ENCODE peak calls at places on chromosomes 7 and 10, in nine cellular contexts. One of them, this sample, is unnamed.

GRCh38 chr10:6123467-6124042 is 34.7 kb downstream of the RBM17 start:
- DNase-seq in stomach: no peak
- DNase-seq in H1: no peak
- DNase-seq in SK-N-SH: no peak
- DNase-seq in HepG2: no peak
- DNase-seq in GM12878: no peak
- DNase-seq in ovary: no peak
- DNase-seq in K562: no peak
- DNase-seq in tibial nerve: no peak
- DNase-seq in this sample: no peak

GRCh38 chr10:1652151-1652550 is 85.2 kb downstream of the ADARB2 start:
- DNase-seq in ovary: no peak
- DNase-seq in K562: no peak
- DNase-seq in H1: no peak
- DNase-seq in HepG2: no peak
- DNase-seq in GM12878: no peak
- DNase-seq in tibial nerve: no peak
- DNase-seq in SK-N-SH: peak; percentile 62
- DNase-seq in stomach: no peak
- DNase-seq in this sample: no peak

GRCh38 chr10:68239596-68240150 is 7.8 kb upstream of the ATOH7 start:
- DNase-seq in tibial nerve: no peak
- DNase-seq in H1: no peak
- DNase-seq in stomach: no peak
- DNase-seq in HepG2: no peak
- DNase-seq in SK-N-SH: no peak
- DNase-seq in GM12878: no peak
- DNase-seq in K562: no peak
- DNase-seq in ovary: no peak
- DNase-seq in this sample: no peak

GRCh38 chr10:52322941-52323340 is 8.9 kb downstream of the DKK1 start:
- DNase-seq in H1: no peak
- DNase-seq in stomach: no peak
- DNase-seq in tibial nerve: no peak
- DNase-seq in SK-N-SH: no peak
- DNase-seq in K562: no peak
- DNase-seq in GM12878: no peak
- DNase-seq in HepG2: no peak
- DNase-seq in ovary: no peak
- DNase-seq in this sample: no peak

GRCh38 chr10:44389556-44389955 is 4.7 kb upstream of the CXCL12 start:
- DNase-seq in HepG2: no peak
- DNase-seq in stomach: no peak
- DNase-seq in H1: no peak
- DNase-seq in SK-N-SH: no peak
- DNase-seq in K562: no peak
- DNase-seq in ovary: no peak
- DNase-seq in GM12878: no peak
- DNase-seq in tibial nerve: no peak
- DNase-seq in this sample: no peak

GRCh38 chr10:68212721-68213352 is 19.1 kb downstream of the ATOH7 start:
- DNase-seq in HepG2: peak; percentile 15
- DNase-seq in ovary: no peak
- DNase-seq in SK-N-SH: peak; percentile 37
- DNase-seq in H1: no peak
- DNase-seq in K562: peak; percentile 37
- DNase-seq in stomach: no peak
- DNase-seq in GM12878: no peak
- DNase-seq in tibial nerve: no peak
- DNase-seq in this sample: no peak

GRCh38 chr7:2405601-2406345 is 2.4 kb downstream of the CHST12 start:
- DNase-seq in K562: no peak
- DNase-seq in SK-N-SH: no peak
- DNase-seq in tibial nerve: no peak
- DNase-seq in ovary: no peak
- DNase-seq in GM12878: peak; percentile 89
- DNase-seq in H1: no peak
- DNase-seq in HepG2: no peak
- DNase-seq in stomach: no peak
- DNase-seq in this sample: peak; percentile 61

GRCh38 chr7:145978769-145979168 is 137.8 kb upstream of the CNTNAP2 start:
- DNase-seq in SK-N-SH: no peak
- DNase-seq in tibial nerve: no peak
- DNase-seq in H1: no peak
- DNase-seq in K562: no peak
- DNase-seq in stomach: no peak
- DNase-seq in ovary: no peak
- DNase-seq in GM12878: no peak
- DNase-seq in HepG2: no peak
- DNase-seq in this sample: no peak

GRCh38 chr7:134946260-134946659 is 40.0 kb upstream of the AGBL3 start:
- DNase-seq in K562: no peak
- DNase-seq in SK-N-SH: no peak
- DNase-seq in stomach: no peak
- DNase-seq in HepG2: no peak
- DNase-seq in ovary: no peak
- DNase-seq in H1: no peak
- DNase-seq in GM12878: no peak
- DNase-seq in tibial nerve: no peak
- DNase-seq in this sample: no peak

GRCh38 chr7:31066516-31067130 is 14.5 kb downstream of the ADCYAP1R1 start:
- DNase-seq in HepG2: no peak
- DNase-seq in K562: no peak
- DNase-seq in stomach: no peak
- DNase-seq in ovary: no peak
- DNase-seq in H1: no peak
- DNase-seq in SK-N-SH: no peak
- DNase-seq in tibial nerve: no peak
- DNase-seq in GM12878: no peak
- DNase-seq in this sample: no peak

GRCh38 chr7:78134256-78134655 is 335.7 kb downstream of the PHTF2 start:
- DNase-seq in K562: peak; percentile 67
- DNase-seq in ovary: no peak
- DNase-seq in tibial nerve: no peak
- DNase-seq in SK-N-SH: peak; percentile 75
- DNase-seq in HepG2: peak; percentile 3
- DNase-seq in H1: no peak
- DNase-seq in GM12878: no peak
- DNase-seq in stomach: no peak
- DNase-seq in this sample: no peak

GRCh38 chr10:90112681-90113080 is 411.3 kb downstream of the KIF20B start:
- DNase-seq in stomach: no peak
- DNase-seq in K562: no peak
- DNase-seq in HepG2: no peak
- DNase-seq in ovary: no peak
- DNase-seq in H1: no peak
- DNase-seq in GM12878: no peak
- DNase-seq in SK-N-SH: no peak
- DNase-seq in tibial nerve: no peak
- DNase-seq in this sample: no peak
- TF ChIP-seq EP300 in stomach: no peak
- TF ChIP-seq EP300 in K562: no peak
- TF ChIP-seq EP300 in HepG2: no peak
- TF ChIP-seq EP300 in ovary: no peak
- TF ChIP-seq EP300 in H1: no peak
- TF ChIP-seq EP300 in GM12878: no peak
- TF ChIP-seq EP300 in SK-N-SH: no peak
- TF ChIP-seq EP300 in tibial nerve: no peak
- TF ChIP-seq EP300 in this sample: no peak

DNA sequence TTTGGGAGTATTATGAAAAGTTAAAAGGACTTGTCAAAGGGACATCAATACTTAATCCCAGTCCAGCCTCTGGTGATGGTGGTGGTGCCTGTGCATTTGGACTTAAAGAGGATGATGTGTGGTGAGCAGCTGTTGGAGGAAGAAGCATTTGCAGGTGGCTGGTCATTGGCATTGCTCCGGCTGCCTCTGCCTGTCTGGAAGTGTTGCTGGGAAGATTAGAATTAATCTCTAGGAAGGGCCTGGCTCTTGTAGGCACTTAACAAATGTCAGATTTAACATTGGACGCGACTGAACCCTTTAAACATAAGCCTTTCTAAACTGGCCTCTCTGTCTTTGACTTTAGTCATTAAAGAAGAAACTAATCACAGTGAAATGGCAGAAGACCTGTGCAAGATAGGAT is 58.8 kb downstream of the FIGNL1 start:
- DNase-seq in tibial nerve: no peak
- DNase-seq in stomach: no peak
- DNase-seq in ovary: no peak
- DNase-seq in H1: no peak
- DNase-seq in SK-N-SH: no peak
- DNase-seq in GM12878: no peak
- DNase-seq in HepG2: no peak
- DNase-seq in K562: no peak
- DNase-seq in this sample: no peak
- H3K27me3 ChIP-seq in tibial nerve: no peaks in the 10 kb centered on the region
- H3K27me3 ChIP-seq in stomach: no peaks in the 10 kb centered on the region
- H3K27me3 ChIP-seq in ovary: no peaks in the 10 kb centered on the region
- H3K27me3 ChIP-seq in H1: no peaks in the 10 kb centered on the region
- H3K27me3 ChIP-seq in SK-N-SH: peaks cover 28% of the 10 kb centered on the region
- H3K27me3 ChIP-seq in GM12878: no peaks in the 10 kb centered on the region
- H3K27me3 ChIP-seq in HepG2: peaks cover 10% of the 10 kb centered on the region
- H3K27me3 ChIP-seq in K562: no peaks in the 10 kb centered on the region
- H3K27me3 ChIP-seq in this sample: no peaks in the 10 kb centered on the region

GRCh38 chr7:116327135-116327534 is 116.8 kb downstream of the TES start:
- DNase-seq in GM12878: no peak
- DNase-seq in stomach: no peak
- DNase-seq in ovary: no peak
- DNase-seq in H1: no peak
- DNase-seq in K562: no peak
- DNase-seq in SK-N-SH: no peak
- DNase-seq in tibial nerve: no peak
- DNase-seq in HepG2: no peak
- DNase-seq in this sample: no peak

GRCh38 chr7:116329845-116330503 is 119.6 kb downstream of the TES start:
- DNase-seq in K562: no peak
- DNase-seq in GM12878: no peak
- DNase-seq in SK-N-SH: no peak
- DNase-seq in tibial nerve: no peak
- DNase-seq in HepG2: no peak
- DNase-seq in stomach: no peak
- DNase-seq in H1: no peak
- DNase-seq in ovary: no peak
- DNase-seq in this sample: no peak

GRCh38 chr7:116328161-116328560 is 117.8 kb downstream of the TES start:
- DNase-seq in HepG2: no peak
- DNase-seq in K562: no peak
- DNase-seq in ovary: no peak
- DNase-seq in GM12878: no peak
- DNase-seq in stomach: no peak
- DNase-seq in SK-N-SH: no peak
- DNase-seq in tibial nerve: no peak
- DNase-seq in H1: no peak
- DNase-seq in this sample: no peak

GRCh38 chr7:116325517-116325916 is 115.2 kb downstream of the TES start:
- DNase-seq in SK-N-SH: no peak
- DNase-seq in H1: no peak
- DNase-seq in ovary: no peak
- DNase-seq in HepG2: no peak
- DNase-seq in stomach: no peak
- DNase-seq in tibial nerve: no peak
- DNase-seq in K562: no peak
- DNase-seq in GM12878: no peak
- DNase-seq in this sample: no peak

DNA sequence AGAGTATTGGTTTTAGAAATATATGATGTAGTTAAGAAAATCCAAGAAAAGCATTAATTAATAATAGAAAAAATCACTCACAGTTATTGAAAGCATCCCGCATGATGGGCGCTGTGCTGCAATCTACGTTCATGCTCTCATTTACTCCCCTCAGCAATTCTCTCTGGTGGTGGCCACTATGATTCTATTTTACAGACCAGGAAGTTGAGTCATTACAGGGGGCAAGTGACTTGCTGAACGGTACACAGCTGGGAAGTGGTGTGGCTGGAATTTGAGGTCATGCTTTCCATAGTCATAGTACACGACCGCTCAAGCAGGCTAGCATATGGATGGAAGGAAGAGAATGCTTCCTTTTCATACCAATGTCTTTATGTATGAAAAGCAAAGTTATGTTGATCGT is 117.4 kb downstream of the TES start:
- DNase-seq in H1: no peak
- DNase-seq in K562: no peak
- DNase-seq in HepG2: no peak
- DNase-seq in stomach: no peak
- DNase-seq in SK-N-SH: no peak
- DNase-seq in GM12878: no peak
- DNase-seq in tibial nerve: no peak
- DNase-seq in ovary: no peak
- DNase-seq in this sample: no peak
- H3K4me1 ChIP-seq in H1: no peaks in the 10 kb centered on the region
- H3K4me1 ChIP-seq in K562: no peaks in the 10 kb centered on the region
- H3K4me1 ChIP-seq in HepG2: no peaks in the 10 kb centered on the region
- H3K4me1 ChIP-seq in stomach: no peaks in the 10 kb centered on the region
- H3K4me1 ChIP-seq in SK-N-SH: peaks cover 23% of the 10 kb centered on the region
- H3K4me1 ChIP-seq in GM12878: no peaks in the 10 kb centered on the region
- H3K4me1 ChIP-seq in tibial nerve: no peaks in the 10 kb centered on the region
- H3K4me1 ChIP-seq in ovary: peaks cover 9% of the 10 kb centered on the region
- H3K4me1 ChIP-seq in this sample: no peaks in the 10 kb centered on the region

GRCh38 chr10:112953075-112953501 is 3.0 kb downstream of the TCF7L2 start:
- DNase-seq in SK-N-SH: no peak
- DNase-seq in K562: no peak
- DNase-seq in tibial nerve: no peak
- DNase-seq in stomach: no peak
- DNase-seq in GM12878: no peak
- DNase-seq in HepG2: no peak
- DNase-seq in ovary: peak; percentile 59
- DNase-seq in H1: no peak
- DNase-seq in this sample: peak; percentile 52
- TF ChIP-seq EP300 in SK-N-SH: no peak
- TF ChIP-seq EP300 in K562: no peak
- TF ChIP-seq EP300 in tibial nerve: no peak
- TF ChIP-seq EP300 in stomach: no peak
- TF ChIP-seq EP300 in GM12878: no peak
- TF ChIP-seq EP300 in HepG2: no peak
- TF ChIP-seq EP300 in ovary: no peak
- TF ChIP-seq EP300 in H1: no peak
- TF ChIP-seq EP300 in this sample: no peak

DNA sequence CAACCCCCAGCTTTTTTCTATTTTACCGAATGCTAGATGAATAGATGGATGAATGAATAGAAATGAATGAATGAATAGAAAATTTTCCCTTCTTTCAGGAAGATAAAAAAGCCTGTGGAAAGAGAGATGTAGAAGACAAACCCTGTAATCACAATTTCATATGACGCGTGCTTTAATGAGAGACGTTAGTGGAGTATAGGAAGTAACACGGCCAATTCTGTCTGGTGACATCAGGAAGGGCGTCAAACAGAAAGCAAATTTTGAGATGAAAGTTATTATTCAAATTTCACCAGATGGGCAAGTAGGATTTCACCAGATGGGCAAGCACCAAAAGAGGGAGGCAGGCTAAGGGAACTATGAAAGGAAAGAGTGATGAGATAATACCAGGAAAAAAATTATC is 128.9 kb upstream of the PRSS1 start:
- DNase-seq in stomach: no peak
- DNase-seq in HepG2: no peak
- DNase-seq in ovary: no peak
- DNase-seq in K562: no peak
- DNase-seq in SK-N-SH: no peak
- DNase-seq in GM12878: no peak
- DNase-seq in tibial nerve: no peak
- DNase-seq in H1: no peak
- DNase-seq in this sample: no peak
- H3K27me3 ChIP-seq in stomach: peaks cover 18% of the 10 kb centered on the region
- H3K27me3 ChIP-seq in HepG2: peaks cover 4% of the 10 kb centered on the region
- H3K27me3 ChIP-seq in ovary: no peaks in the 10 kb centered on the region
- H3K27me3 ChIP-seq in K562: peaks cover 13% of the 10 kb centered on the region
- H3K27me3 ChIP-seq in SK-N-SH: no peaks in the 10 kb centered on the region
- H3K27me3 ChIP-seq in GM12878: no peaks in the 10 kb centered on the region
- H3K27me3 ChIP-seq in tibial nerve: no peaks in the 10 kb centered on the region
- H3K27me3 ChIP-seq in H1: no peaks in the 10 kb centered on the region
- H3K27me3 ChIP-seq in this sample: peaks cover 3% of the 10 kb centered on the region